ENCODE peak calls at places on chromosomes 13 and 19, in four cellular contexts. Y is tibial artery, W is esophagus muscularis mucosa, S is upper lobe of right lung. L is an unnamed sample.
A peak's percentile ranks its signal among the peaks of the same experiment; 100 is the strongest.

GRCh38 chr19:57327993-57328392 is 7.7 kb downstream of the ZNF543 start:
- DNase-seq in Y (no peak), W (no peak), S (no peak), L (no peak)

GRCh38 chr19:38061294-38061693 is 154.3 kb downstream of the SIPA1L3 start:
- DNase-seq in Y (no peak), W (no peak), S (no peak), L (no peak)

GRCh38 chr13:37148501-37148900 is 43.0 kb upstream of the CSNK1A1L start:
- DNase-seq in Y (no peak), W (no peak), S (no peak), L (no peak)

GRCh38 chr19:31214086-31214485 is 135.2 kb downstream of the TSHZ3 start:
- DNase-seq in Y (peak; percentile 67), W (no peak), S (peak; percentile 65), L (peak; percentile 94)

GRCh38 chr13:66635526-66635925 is 594.6 kb downstream of the PCDH9 start:
- DNase-seq in Y (no peak), W (no peak), S (no peak), L (no peak)

GRCh38 chr19:35715981-35716734 is 1.6 kb upstream of the KMT2B start:
- DNase-seq in Y (no peak), W (no peak), S (peak; percentile 88), L (no peak)

GRCh38 chr19:45231891-45232290 is 13.3 kb downstream of the EXOC3L2 start:
- DNase-seq in Y (no peak), W (no peak), S (no peak), L (no peak)

GRCh38 chr19:34932494-34932893 is 5.8 kb downstream of the ZNF30 start:
- DNase-seq in Y (no peak), W (no peak), S (no peak), L (no peak)

DNA sequence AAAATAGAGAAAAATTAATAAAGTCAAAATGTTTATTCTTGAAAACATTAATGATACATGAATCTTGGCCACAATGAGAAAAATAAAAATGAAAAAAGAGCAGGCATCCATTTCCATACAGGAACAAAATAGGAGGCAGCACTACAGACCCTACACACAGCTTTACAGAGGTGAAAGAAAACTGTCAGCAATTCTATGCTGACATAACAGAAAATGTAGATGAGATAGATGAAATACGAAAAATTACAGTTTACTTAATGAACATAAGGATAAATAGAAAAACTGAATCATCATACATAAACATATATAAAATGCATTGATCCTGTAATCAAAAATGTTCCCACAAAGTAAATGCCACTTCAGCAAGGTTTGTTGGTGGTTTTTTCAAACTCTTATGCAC is 5.6 kb downstream of the LILRB4 start:
- DNase-seq in Y (no peak), W (no peak), S (no peak), L (no peak)
- TF ChIP-seq CTCF in Y (no peak), W (no peak), S (no peak), L (no peak)

DNA sequence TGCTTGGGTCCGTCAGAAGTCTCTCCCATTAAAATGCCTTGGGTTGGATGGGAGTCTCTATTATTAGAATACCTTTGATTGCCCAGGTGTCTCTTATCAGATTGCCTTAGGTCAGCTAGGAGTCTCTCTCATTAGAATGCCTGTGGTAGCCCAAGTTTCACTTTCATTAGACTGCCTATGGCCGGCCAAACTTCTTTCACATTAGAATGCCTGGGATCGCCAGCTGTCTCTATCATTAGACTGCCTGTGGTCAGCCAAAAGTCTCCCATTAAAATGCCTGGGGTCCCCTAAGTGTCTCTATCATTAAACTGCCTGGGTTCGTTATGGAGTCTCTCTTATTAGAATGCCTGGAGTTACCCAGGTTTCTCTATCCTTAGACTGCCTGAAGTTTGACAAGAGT is 1476.7 kb downstream of the UQCRFS1 start:
- DNase-seq in Y (no peak), W (no peak), S (no peak), L (no peak)
- H3K9me3 ChIP-seq in Y (peaks cover 17% of the 10 kb centered on the region), W (no peaks in the 10 kb centered on the region), S (peaks cover 9% of the 10 kb centered on the region), L (peaks cover 6% of the 10 kb centered on the region)

GRCh38 chr19:13841339-13842293 is 35.3 kb upstream of the NANOS3 start:
- DNase-seq in Y (peak; percentile 86), W (no peak), S (peak; percentile 90), L (no peak)
- H3K27ac ChIP-seq in Y (peak overlapping the region; percentile 99), W (peak overlapping the region; percentile 99), S (peak overlapping the region; percentile 100), L (no peak overlapping the region)

GRCh38 chr13:103250071-103250470 is 183.9 kb upstream of the SLC10A2 start:
- DNase-seq in Y (no peak), W (no peak), S (no peak), L (no peak)
- TF ChIP-seq CTCF in Y (no peak), W (no peak), S (no peak), L (no peak)

DNA sequence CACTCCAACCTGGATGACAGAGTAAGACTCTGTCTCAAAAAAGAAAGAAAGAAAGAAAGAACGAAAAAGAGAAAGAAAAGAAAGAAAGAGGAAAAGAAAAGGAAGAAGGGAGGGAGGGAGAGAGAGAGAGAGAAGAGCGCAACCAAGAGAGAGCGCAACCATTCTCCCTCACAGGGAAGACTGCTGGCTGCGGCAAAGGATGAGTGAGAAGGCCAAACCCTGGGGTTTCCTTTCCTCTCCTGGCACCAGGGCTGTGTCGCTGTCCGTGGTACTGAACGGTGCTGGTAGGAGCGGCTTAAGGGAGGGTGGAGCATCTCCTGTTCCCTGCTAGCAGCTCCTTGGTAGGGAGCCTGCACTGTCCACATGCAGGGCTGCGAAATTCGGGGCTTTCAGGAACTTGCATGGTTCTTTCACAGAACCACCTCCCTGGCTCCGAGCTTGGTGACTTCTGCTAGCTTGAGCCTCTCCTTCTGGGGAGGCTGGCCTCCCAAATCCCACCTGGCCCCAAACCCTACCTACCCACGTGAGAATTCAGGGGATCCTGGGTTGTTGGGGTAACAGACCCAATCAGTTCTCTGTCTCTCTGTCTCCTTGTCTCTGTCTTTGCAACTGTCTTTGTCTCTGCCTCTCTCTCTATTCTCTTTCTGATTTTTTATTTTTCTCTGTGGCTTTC is 51.1 kb upstream of the ZNRF4 start:
- DNase-seq in Y (peak; percentile 70), W (no peak), S (peak; percentile 87), L (peak; percentile 88)
- H3K9me3 ChIP-seq in Y (no peaks in the 10 kb centered on the region), W (no peaks in the 10 kb centered on the region), S (no peaks in the 10 kb centered on the region), L (no peaks in the 10 kb centered on the region)

GRCh38 chr19:12872941-12873890 is 8.0 kb downstream of the DNASE2 start:
- DNase-seq in Y (peak; percentile 78), W (no peak), S (peak; percentile 82), L (peak; percentile 71)
- H3K27ac ChIP-seq in Y (no peak overlapping the region), W (no peak overlapping the region), S (no peak overlapping the region), L (no peak overlapping the region)